ENCODE peak calls at places on chromosome 12, in seven cellular contexts. One of them, this sample, is unnamed. For H3K27me3 and H3K4me1, the result is how much of the 10 kb centered on the place peaks cover.

GRCh38 chr12:9868271-9868815 is 811 bp downstream of the CLEC2B start:
- DNase-seq in PC-3: no peak
- DNase-seq in IMR-90: no peak
- DNase-seq in mesenchymal stem cell: peak
- DNase-seq in neuronal stem cell: no peak
- DNase-seq in mammary epithelial cell: no peak
- DNase-seq in neural progenitor cell: no peak
- DNase-seq in this sample: no peak

GRCh38 chr12:96155181-96155580 is 39.0 kb upstream of the ELK3 start:
- DNase-seq in IMR-90: no peak
- DNase-seq in mammary epithelial cell: no peak
- DNase-seq in PC-3: no peak
- DNase-seq in neural progenitor cell: no peak
- DNase-seq in neuronal stem cell: no peak
- DNase-seq in mesenchymal stem cell: no peak
- DNase-seq in this sample: no peak

GRCh38 chr12:96548384-96548783 is 59.0 kb downstream of the CFAP54 start:
- DNase-seq in mesenchymal stem cell: no peak
- DNase-seq in IMR-90: no peak
- DNase-seq in mammary epithelial cell: no peak
- DNase-seq in neural progenitor cell: no peak
- DNase-seq in neuronal stem cell: no peak
- DNase-seq in PC-3: no peak
- DNase-seq in this sample: no peak

GRCh38 chr12:122886851-122887816 is 8.8 kb downstream of the VPS37B start:
- DNase-seq in IMR-90: peak
- DNase-seq in mammary epithelial cell: peak
- DNase-seq in mesenchymal stem cell: peak
- DNase-seq in neuronal stem cell: no peak
- DNase-seq in PC-3: peak
- DNase-seq in neural progenitor cell: peak
- DNase-seq in this sample: no peak

GRCh38 chr12:108235231-108235959 is 103.7 kb downstream of the CMKLR1 start:
- DNase-seq in neural progenitor cell: peak
- DNase-seq in neuronal stem cell: no peak
- DNase-seq in mesenchymal stem cell: no peak
- DNase-seq in IMR-90: no peak
- DNase-seq in mammary epithelial cell: no peak
- DNase-seq in PC-3: no peak
- DNase-seq in this sample: no peak

GRCh38 chr12:23528316-23528715 is 421.2 kb downstream of the SOX5 start:
- DNase-seq in PC-3: no peak
- DNase-seq in neural progenitor cell: no peak
- DNase-seq in IMR-90: no peak
- DNase-seq in mesenchymal stem cell: no peak
- DNase-seq in neuronal stem cell: no peak
- DNase-seq in mammary epithelial cell: peak
- DNase-seq in this sample: no peak

GRCh38 chr12:26162905-26163304 is 32.5 kb upstream of the SSPN start:
- DNase-seq in mammary epithelial cell: no peak
- DNase-seq in neuronal stem cell: no peak
- DNase-seq in neural progenitor cell: no peak
- DNase-seq in mesenchymal stem cell: no peak
- DNase-seq in IMR-90: no peak
- DNase-seq in PC-3: no peak
- DNase-seq in this sample: no peak

GRCh38 chr12:99257672-99258071 is 389.9 kb upstream of the GARIN6 start:
- DNase-seq in mesenchymal stem cell: no peak
- DNase-seq in IMR-90: no peak
- DNase-seq in mammary epithelial cell: no peak
- DNase-seq in neural progenitor cell: peak
- DNase-seq in neuronal stem cell: no peak
- DNase-seq in PC-3: no peak
- DNase-seq in this sample: peak

GRCh38 chr12:98259667-98260066 is 255.7 kb upstream of the TMPO start:
- DNase-seq in IMR-90: no peak
- DNase-seq in mesenchymal stem cell: no peak
- DNase-seq in PC-3: no peak
- DNase-seq in neural progenitor cell: no peak
- DNase-seq in neuronal stem cell: no peak
- DNase-seq in mammary epithelial cell: no peak
- DNase-seq in this sample: no peak

GRCh38 chr12:29556363-29556762 is 58.9 kb upstream of the OVCH1 start:
- DNase-seq in neuronal stem cell: no peak
- DNase-seq in mesenchymal stem cell: no peak
- DNase-seq in neural progenitor cell: no peak
- DNase-seq in IMR-90: no peak
- DNase-seq in mammary epithelial cell: no peak
- DNase-seq in PC-3: no peak
- DNase-seq in this sample: no peak

GRCh38 chr12:56080556-56081138 is 682 bp downstream of the ERBB3 start:
- DNase-seq in PC-3: peak
- DNase-seq in mammary epithelial cell: no peak
- DNase-seq in neural progenitor cell: peak
- DNase-seq in IMR-90: no peak
- DNase-seq in mesenchymal stem cell: no peak
- DNase-seq in neuronal stem cell: no peak
- DNase-seq in this sample: no peak

GRCh38 chr12:27604431-27604830 is 80.4 kb downstream of the PPFIBP1 start:
- DNase-seq in mesenchymal stem cell: no peak
- DNase-seq in neural progenitor cell: no peak
- DNase-seq in mammary epithelial cell: no peak
- DNase-seq in neuronal stem cell: no peak
- DNase-seq in PC-3: no peak
- DNase-seq in IMR-90: no peak
- DNase-seq in this sample: no peak

GRCh38 chr12:27610380-27610779 is 85.9 kb upstream of the REP15 start:
- DNase-seq in PC-3: peak
- DNase-seq in IMR-90: peak
- DNase-seq in mesenchymal stem cell: peak
- DNase-seq in neuronal stem cell: no peak
- DNase-seq in neural progenitor cell: no peak
- DNase-seq in mammary epithelial cell: peak
- DNase-seq in this sample: peak

GRCh38 chr12:27607611-27608010 is 83.6 kb downstream of the PPFIBP1 start:
- DNase-seq in PC-3: no peak
- DNase-seq in neuronal stem cell: no peak
- DNase-seq in mammary epithelial cell: no peak
- DNase-seq in neural progenitor cell: no peak
- DNase-seq in mesenchymal stem cell: no peak
- DNase-seq in IMR-90: no peak
- DNase-seq in this sample: no peak

GRCh38 chr12:27606986-27607385 is 83.0 kb downstream of the PPFIBP1 start:
- DNase-seq in mesenchymal stem cell: no peak
- DNase-seq in PC-3: no peak
- DNase-seq in IMR-90: no peak
- DNase-seq in mammary epithelial cell: no peak
- DNase-seq in neural progenitor cell: no peak
- DNase-seq in neuronal stem cell: no peak
- DNase-seq in this sample: no peak

GRCh38 chr12:27608890-27609289 is 84.9 kb downstream of the PPFIBP1 start:
- DNase-seq in neural progenitor cell: no peak
- DNase-seq in mammary epithelial cell: no peak
- DNase-seq in IMR-90: no peak
- DNase-seq in neuronal stem cell: no peak
- DNase-seq in mesenchymal stem cell: no peak
- DNase-seq in PC-3: no peak
- DNase-seq in this sample: no peak
- H3K4me3 ChIP-seq in neural progenitor cell: no peak
- H3K4me3 ChIP-seq in mammary epithelial cell: no peak
- H3K4me3 ChIP-seq in IMR-90: no peak
- H3K4me3 ChIP-seq in neuronal stem cell: no peak
- H3K4me3 ChIP-seq in mesenchymal stem cell: peak
- H3K4me3 ChIP-seq in PC-3: no peak
- H3K4me3 ChIP-seq in this sample: peak

GRCh38 chr12:79900951-79901350 is 33.9 kb downstream of the PPP1R12A start:
- DNase-seq in PC-3: no peak
- DNase-seq in IMR-90: no peak
- DNase-seq in mesenchymal stem cell: no peak
- DNase-seq in neural progenitor cell: no peak
- DNase-seq in mammary epithelial cell: no peak
- DNase-seq in neuronal stem cell: no peak
- DNase-seq in this sample: peak
- H3K27me3 ChIP-seq in PC-3: under half
- H3K27me3 ChIP-seq in IMR-90: under half
- H3K27me3 ChIP-seq in mesenchymal stem cell: under half
- H3K27me3 ChIP-seq in neural progenitor cell: under half
- H3K27me3 ChIP-seq in mammary epithelial cell: under half
- H3K27me3 ChIP-seq in neuronal stem cell: under half
- H3K27me3 ChIP-seq in this sample: under half

GRCh38 chr12:106976668-106977067 is 10.3 kb downstream of the MTERF2 start:
- DNase-seq in neuronal stem cell: no peak
- DNase-seq in mesenchymal stem cell: no peak
- DNase-seq in IMR-90: peak
- DNase-seq in PC-3: no peak
- DNase-seq in mammary epithelial cell: no peak
- DNase-seq in neural progenitor cell: no peak
- DNase-seq in this sample: no peak
- H3K4me1 ChIP-seq in neuronal stem cell: under half
- H3K4me1 ChIP-seq in mesenchymal stem cell: under half
- H3K4me1 ChIP-seq in IMR-90: under half
- H3K4me1 ChIP-seq in PC-3: under half
- H3K4me1 ChIP-seq in mammary epithelial cell: under half
- H3K4me1 ChIP-seq in neural progenitor cell: under half
- H3K4me1 ChIP-seq in this sample: half or more

DNA sequence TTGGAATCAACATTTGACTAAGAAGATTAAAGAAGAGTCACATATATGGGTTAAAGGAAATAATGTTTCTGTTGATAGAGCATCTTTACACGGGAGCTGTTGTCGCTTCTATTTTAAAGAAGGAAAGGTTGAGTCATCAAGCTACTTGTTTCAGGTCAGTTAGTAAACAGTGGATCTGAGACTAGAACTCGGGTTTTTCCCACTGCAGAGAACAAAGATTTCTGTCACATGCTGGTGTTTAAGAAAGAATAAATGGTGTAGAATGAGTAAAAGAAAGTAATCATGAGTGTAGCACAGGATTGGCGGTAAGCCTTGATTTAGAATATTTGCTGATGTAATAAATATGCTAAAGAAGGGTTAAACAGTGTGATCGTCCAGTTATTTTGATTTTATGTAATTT is 455.5 kb downstream of the AEBP2 start:
- DNase-seq in IMR-90: peak
- DNase-seq in PC-3: peak
- DNase-seq in mammary epithelial cell: peak
- DNase-seq in neural progenitor cell: no peak
- DNase-seq in mesenchymal stem cell: peak
- DNase-seq in neuronal stem cell: no peak
- DNase-seq in this sample: peak
- H3K4me3 ChIP-seq in IMR-90: no peak
- H3K4me3 ChIP-seq in PC-3: no peak
- H3K4me3 ChIP-seq in mammary epithelial cell: no peak
- H3K4me3 ChIP-seq in neural progenitor cell: no peak
- H3K4me3 ChIP-seq in mesenchymal stem cell: no peak
- H3K4me3 ChIP-seq in neuronal stem cell: no peak
- H3K4me3 ChIP-seq in this sample: no peak

DNA sequence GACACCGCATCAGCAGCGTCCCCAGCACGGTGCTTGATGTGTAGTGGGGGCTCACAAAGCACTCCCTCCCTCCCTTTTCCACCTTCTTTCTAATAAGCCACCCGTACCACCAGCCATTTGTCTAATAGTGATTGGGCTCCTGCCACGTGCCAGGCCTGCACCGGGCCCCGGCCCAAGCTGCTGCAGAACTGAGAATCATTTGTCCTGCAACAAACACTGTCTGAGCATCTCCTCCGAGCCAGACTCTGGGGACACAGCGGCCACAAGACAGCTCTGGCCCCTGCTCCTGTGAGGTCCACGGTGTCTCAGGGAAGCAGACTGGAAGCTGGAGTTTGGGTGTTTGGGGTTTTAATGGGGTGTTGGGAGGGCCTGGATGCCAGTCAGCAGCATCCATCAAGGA is 43.9 kb downstream of the MVK start:
- DNase-seq in IMR-90: no peak
- DNase-seq in neuronal stem cell: no peak
- DNase-seq in neural progenitor cell: no peak
- DNase-seq in PC-3: no peak
- DNase-seq in mammary epithelial cell: no peak
- DNase-seq in mesenchymal stem cell: no peak
- DNase-seq in this sample: no peak
- H3K27me3 ChIP-seq in IMR-90: half or more
- H3K27me3 ChIP-seq in neuronal stem cell: under half
- H3K27me3 ChIP-seq in neural progenitor cell: under half
- H3K27me3 ChIP-seq in PC-3: under half
- H3K27me3 ChIP-seq in mammary epithelial cell: under half
- H3K27me3 ChIP-seq in mesenchymal stem cell: half or more
- H3K27me3 ChIP-seq in this sample: half or more

GRCh38 chr12:110120878-110121277 is 3.3 kb upstream of the IFT81 start:
- DNase-seq in neuronal stem cell: no peak
- DNase-seq in mesenchymal stem cell: no peak
- DNase-seq in mammary epithelial cell: no peak
- DNase-seq in neural progenitor cell: no peak
- DNase-seq in PC-3: no peak
- DNase-seq in IMR-90: no peak
- DNase-seq in this sample: no peak
- H3K4me1 ChIP-seq in neuronal stem cell: under half
- H3K4me1 ChIP-seq in mesenchymal stem cell: under half
- H3K4me1 ChIP-seq in mammary epithelial cell: under half
- H3K4me1 ChIP-seq in neural progenitor cell: under half
- H3K4me1 ChIP-seq in PC-3: under half
- H3K4me1 ChIP-seq in IMR-90: under half
- H3K4me1 ChIP-seq in this sample: under half

GRCh38 chr12:59158066-59158465 is 237.8 kb upstream of the LRIG3 start:
- DNase-seq in mesenchymal stem cell: no peak
- DNase-seq in neural progenitor cell: peak
- DNase-seq in neuronal stem cell: no peak
- DNase-seq in mammary epithelial cell: no peak
- DNase-seq in IMR-90: no peak
- DNase-seq in PC-3: no peak
- DNase-seq in this sample: no peak

GRCh38 chr12:59155448-59155847 is 235.1 kb upstream of the LRIG3 start:
- DNase-seq in neuronal stem cell: no peak
- DNase-seq in IMR-90: no peak
- DNase-seq in neural progenitor cell: no peak
- DNase-seq in PC-3: no peak
- DNase-seq in mesenchymal stem cell: no peak
- DNase-seq in mammary epithelial cell: no peak
- DNase-seq in this sample: no peak

GRCh38 chr12:59164226-59164625 is 243.9 kb upstream of the LRIG3 start:
- DNase-seq in neural progenitor cell: no peak
- DNase-seq in mammary epithelial cell: no peak
- DNase-seq in PC-3: no peak
- DNase-seq in IMR-90: no peak
- DNase-seq in neuronal stem cell: no peak
- DNase-seq in mesenchymal stem cell: no peak
- DNase-seq in this sample: no peak

DNA sequence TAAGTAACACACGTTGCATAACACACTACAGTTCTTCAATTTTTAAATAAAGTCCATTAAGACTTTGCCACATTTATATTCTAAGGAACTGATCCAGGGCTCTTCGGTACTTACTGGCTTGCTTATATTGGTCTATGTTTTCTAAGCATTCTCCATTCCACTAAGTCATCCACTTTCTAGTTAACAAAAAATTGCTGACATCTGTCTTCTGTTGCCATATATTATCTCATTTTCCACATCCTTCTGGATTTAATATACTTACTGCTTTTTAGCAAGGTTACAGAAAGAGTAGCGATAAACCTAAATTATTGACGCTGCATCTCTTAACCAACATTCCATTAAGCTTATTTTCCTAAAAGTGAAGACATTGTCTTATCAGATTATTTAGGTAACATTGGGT is 238.4 kb upstream of the LRIG3 start:
- DNase-seq in PC-3: no peak
- DNase-seq in neural progenitor cell: no peak
- DNase-seq in IMR-90: no peak
- DNase-seq in mesenchymal stem cell: no peak
- DNase-seq in neuronal stem cell: no peak
- DNase-seq in mammary epithelial cell: no peak
- DNase-seq in this sample: no peak
- H3K4me3 ChIP-seq in PC-3: no peak
- H3K4me3 ChIP-seq in neural progenitor cell: no peak
- H3K4me3 ChIP-seq in IMR-90: no peak
- H3K4me3 ChIP-seq in mesenchymal stem cell: no peak
- H3K4me3 ChIP-seq in neuronal stem cell: no peak
- H3K4me3 ChIP-seq in mammary epithelial cell: no peak
- H3K4me3 ChIP-seq in this sample: no peak